ENCODE peak calls at places on chromosomes 7 and 10, in ten cellular contexts. One of them, this sample, is unnamed.

GRCh38 chr7:50307368-50308012 is 3.0 kb downstream of the IKZF1 start:
- DNase-seq in activated CD4-positive, alpha-beta T cell treated with anti-CD3 and anti-CD28 coated beads, Interleukin-2, amount 50 U/mL, for 24 hours: no peak
- DNase-seq in mesothelial cell of epicardium: no peak
- DNase-seq in left cardiac atrium: no peak
- DNase-seq in T47D: no peak
- DNase-seq in NAMALWA: peak
- DNase-seq in GM23248: no peak
- DNase-seq in NCI-H1092: no peak
- DNase-seq in posterior cingulate gyrus: no peak
- DNase-seq in activated T-helper 1 cell treated with Interleukin-2 at 50 U/mL for 16 hours: peak
- DNase-seq in this sample: no peak

GRCh38 chr7:22288212-22288611 is 68.7 kb downstream of the RAPGEF5 start:
- DNase-seq in activated CD4-positive, alpha-beta T cell treated with anti-CD3 and anti-CD28 coated beads, Interleukin-2, amount 50 U/mL, for 24 hours: no peak
- DNase-seq in mesothelial cell of epicardium: no peak
- DNase-seq in left cardiac atrium: no peak
- DNase-seq in T47D: no peak
- DNase-seq in NAMALWA: no peak
- DNase-seq in GM23248: no peak
- DNase-seq in NCI-H1092: no peak
- DNase-seq in posterior cingulate gyrus: no peak
- DNase-seq in activated T-helper 1 cell treated with Interleukin-2 at 50 U/mL for 16 hours: no peak
- DNase-seq in this sample: no peak

GRCh38 chr10:46308113-46308415 is 21.3 kb downstream of the ANTXRL start:
- DNase-seq in activated CD4-positive, alpha-beta T cell treated with anti-CD3 and anti-CD28 coated beads, Interleukin-2, amount 50 U/mL, for 24 hours: no peak
- DNase-seq in mesothelial cell of epicardium: no peak
- DNase-seq in left cardiac atrium: no peak
- DNase-seq in T47D: no peak
- DNase-seq in NAMALWA: no peak
- DNase-seq in GM23248: no peak
- DNase-seq in NCI-H1092: no peak
- DNase-seq in posterior cingulate gyrus: no peak
- DNase-seq in activated T-helper 1 cell treated with Interleukin-2 at 50 U/mL for 16 hours: no peak
- DNase-seq in this sample: no peak

GRCh38 chr10:28716748-28717147 is 39.4 kb downstream of the BAMBI start:
- DNase-seq in activated CD4-positive, alpha-beta T cell treated with anti-CD3 and anti-CD28 coated beads, Interleukin-2, amount 50 U/mL, for 24 hours: no peak
- DNase-seq in mesothelial cell of epicardium: no peak
- DNase-seq in left cardiac atrium: no peak
- DNase-seq in T47D: no peak
- DNase-seq in NAMALWA: no peak
- DNase-seq in GM23248: no peak
- DNase-seq in NCI-H1092: no peak
- DNase-seq in posterior cingulate gyrus: no peak
- DNase-seq in activated T-helper 1 cell treated with Interleukin-2 at 50 U/mL for 16 hours: no peak
- DNase-seq in this sample: no peak

GRCh38 chr10:112467541-112468075 is 20.6 kb downstream of the VTI1A start:
- DNase-seq in activated CD4-positive, alpha-beta T cell treated with anti-CD3 and anti-CD28 coated beads, Interleukin-2, amount 50 U/mL, for 24 hours: no peak
- DNase-seq in mesothelial cell of epicardium: no peak
- DNase-seq in left cardiac atrium: no peak
- DNase-seq in T47D: no peak
- DNase-seq in NAMALWA: no peak
- DNase-seq in GM23248: no peak
- DNase-seq in NCI-H1092: no peak
- DNase-seq in posterior cingulate gyrus: no peak
- DNase-seq in activated T-helper 1 cell treated with Interleukin-2 at 50 U/mL for 16 hours: no peak
- DNase-seq in this sample: no peak

GRCh38 chr7:44646176-44646920 is 39.9 kb downstream of the OGDH start:
- DNase-seq in activated CD4-positive, alpha-beta T cell treated with anti-CD3 and anti-CD28 coated beads, Interleukin-2, amount 50 U/mL, for 24 hours: no peak
- DNase-seq in mesothelial cell of epicardium: no peak
- DNase-seq in left cardiac atrium: no peak
- DNase-seq in T47D: no peak
- DNase-seq in NAMALWA: no peak
- DNase-seq in GM23248: no peak
- DNase-seq in NCI-H1092: no peak
- DNase-seq in posterior cingulate gyrus: no peak
- DNase-seq in activated T-helper 1 cell treated with Interleukin-2 at 50 U/mL for 16 hours: no peak
- DNase-seq in this sample: no peak

GRCh38 chr10:12980080-12980656 is 21.3 kb downstream of the CCDC3 start:
- DNase-seq in activated CD4-positive, alpha-beta T cell treated with anti-CD3 and anti-CD28 coated beads, Interleukin-2, amount 50 U/mL, for 24 hours: no peak
- DNase-seq in mesothelial cell of epicardium: no peak
- DNase-seq in left cardiac atrium: no peak
- DNase-seq in T47D: no peak
- DNase-seq in NAMALWA: no peak
- DNase-seq in GM23248: no peak
- DNase-seq in NCI-H1092: peak
- DNase-seq in posterior cingulate gyrus: no peak
- DNase-seq in activated T-helper 1 cell treated with Interleukin-2 at 50 U/mL for 16 hours: no peak
- DNase-seq in this sample: no peak

GRCh38 chr10:78035025-78035424 is 1.4 kb downstream of the RPS24 start:
- DNase-seq in activated CD4-positive, alpha-beta T cell treated with anti-CD3 and anti-CD28 coated beads, Interleukin-2, amount 50 U/mL, for 24 hours: no peak
- DNase-seq in mesothelial cell of epicardium: no peak
- DNase-seq in left cardiac atrium: no peak
- DNase-seq in T47D: no peak
- DNase-seq in NAMALWA: no peak
- DNase-seq in GM23248: peak
- DNase-seq in NCI-H1092: no peak
- DNase-seq in posterior cingulate gyrus: no peak
- DNase-seq in activated T-helper 1 cell treated with Interleukin-2 at 50 U/mL for 16 hours: no peak
- DNase-seq in this sample: no peak

This sample was measured in SJSA1.